ENCODE peak calls at places on chromosomes 2 and 18, in five cellular contexts. F is NCI-H2081, Q is H9, R is hypothalamus, K is T-helper 2 cell. V is an unnamed sample.

GRCh38 chr2:179751184-179751809 is 110.1 kb downstream of the ZNF385B start:
- DNase-seq in Q (no peak), R (no peak), F (no peak), K (peak), V (no peak)

GRCh38 chr2:24015562-24016375 is 5.9 kb downstream of the MFSD2B start:
- DNase-seq in K (no peak), R (no peak), F (no peak), Q (no peak), V (no peak)

GRCh38 chr2:173644146-173644545 is 289.5 kb downstream of the CDCA7 start:
- DNase-seq in F (no peak), Q (no peak), R (no peak), K (no peak), V (no peak)

GRCh38 chr2:11213975-11214374 is 58.7 kb downstream of the SLC66A3 start:
- DNase-seq in R (no peak), Q (no peak), K (no peak), F (no peak), V (no peak)

GRCh38 chr2:120617055-120617454 is 118.6 kb upstream of the GLI2 start:
- DNase-seq in R (no peak), Q (no peak), K (no peak), F (no peak), V (no peak)

GRCh38 chr18:26574958-26575864 is 26.9 kb upstream of the KCTD1 start:
- DNase-seq in K (peak), F (peak), R (no peak), Q (peak), V (no peak)

GRCh38 chr2:17539596-17539992 is 902 bp upstream of the VSNL1 start:
- DNase-seq in Q (peak), K (no peak), F (no peak), R (no peak), V (no peak)

GRCh38 chr2:109463891-109464290 is 149.9 kb downstream of the SEPTIN10 start:
- DNase-seq in K (no peak), Q (no peak), R (no peak), F (no peak), V (no peak)

GRCh38 chr2:191385416-191386160 is 140.4 kb downstream of the MYO1B start:
- DNase-seq in K (no peak), Q (no peak), R (no peak), F (no peak), V (no peak)